ENCODE peak calls at places on chromosomes 3 and 15, in four cellular contexts. U is heart left ventricle, N is Caco-2, Q is IMR-90. D is an unnamed sample.

GRCh38 chr3:57852896-57853295 is 96.8 kb downstream of the SLMAP start:
- DNase-seq in U (no peak), N (no peak), Q (peak; percentile 55), D (peak; percentile 50)

GRCh38 chr3:150414273-150414672 is 6.2 kb downstream of the TSC22D2 start:
- DNase-seq in U (peak; percentile 38), N (no peak), Q (peak; percentile 58), D (peak; percentile 52)

GRCh38 chr3:171190668-171191067 is 164.1 kb upstream of the SLC2A2 start:
- DNase-seq in U (no peak), N (no peak), Q (peak; percentile 49), D (no peak)

GRCh38 chr3:67327582-67327981 is 326.8 kb downstream of the SUCLG2 start:
- DNase-seq in U (no peak), N (no peak), Q (no peak), D (no peak)

GRCh38 chr3:157438371-157438735 is 1.7 kb downstream of the PTX3 start:
- DNase-seq in U (no peak), N (no peak), Q (no peak), D (no peak)

GRCh38 chr3:31929826-31930502 is 51.1 kb downstream of the OSBPL10 start:
- DNase-seq in U (no peak), N (no peak), Q (no peak), D (no peak)

GRCh38 chr3:55160241-55160877 is 232.5 kb upstream of the LRTM1 start:
- DNase-seq in U (peak; percentile 28), N (no peak), Q (peak; percentile 100), D (peak; percentile 100)

GRCh38 chr3:13894812-13895154 is 14.9 kb upstream of the WNT7A start:
- DNase-seq in U (no peak), N (peak; percentile 36), Q (no peak), D (no peak)

GRCh38 chr3:45631486-45631885 is 36.9 kb downstream of the LIMD1 start:
- DNase-seq in U (no peak), N (no peak), Q (no peak), D (no peak)

GRCh38 chr3:56732109-56732508 is 49.0 kb upstream of the TASOR start:
- DNase-seq in U (no peak), N (no peak), Q (no peak), D (no peak)

GRCh38 chr3:149559989-149560388 is 85.5 kb downstream of the TM4SF4 start:
- DNase-seq in U (no peak), N (no peak), Q (no peak), D (peak; percentile 31)

GRCh38 chr3:113240841-113241240 is 29.5 kb downstream of the BOC start:
- DNase-seq in U (no peak), N (no peak), Q (no peak), D (no peak)

GRCh38 chr15:67924359-67924974 is 84.6 kb upstream of the RNU6-1 start:
- DNase-seq in U (no peak), N (no peak), Q (no peak), D (no peak)

GRCh38 chr3:23981955-23982354 is 36.9 kb downstream of the NR1D2 start:
- DNase-seq in U (no peak), N (no peak), Q (no peak), D (no peak)

GRCh38 chr3:74613060-74613459 is 1.4 kb downstream of the CNTN3 start:
- DNase-seq in U (no peak), N (no peak), Q (peak; percentile 31), D (peak; percentile 53)

GRCh38 chr15:43294091-43294706 is 27.5 kb upstream of the TGM5 start:
- DNase-seq in U (no peak), N (no peak), Q (no peak), D (no peak)

GRCh38 chr15:52180196-52180835 is 10.9 kb downstream of the GNB5 start:
- DNase-seq in U (no peak), N (no peak), Q (no peak), D (no peak)

GRCh38 chr15:38699633-38700230 is 135.1 kb upstream of the RASGRP1 start:
- DNase-seq in U (peak; percentile 24), N (peak; percentile 64), Q (peak; percentile 65), D (peak; percentile 67)

GRCh38 chr15:79929412-79929811 is 32.6 kb upstream of the MTHFS start:
- DNase-seq in U (no peak), N (no peak), Q (no peak), D (no peak)

GRCh38 chr3:61637088-61638051 is 76.0 kb downstream of the PTPRG start:
- DNase-seq in U (peak; percentile 22), N (peak; percentile 53), Q (peak; percentile 45), D (peak; percentile 12)

GRCh38 chr3:144229237-144229830 is 257.7 kb downstream of the DIPK2A start:
- DNase-seq in U (no peak), N (no peak), Q (no peak), D (no peak)

GRCh38 chr3:106089806-106090205 is 221.0 kb upstream of the CBLB start:
- DNase-seq in U (no peak), N (no peak), Q (no peak), D (no peak)

GRCh38 chr3:153925826-153926514 is 195.2 kb upstream of the ARHGEF26 start:
- DNase-seq in U (no peak), N (no peak), Q (no peak), D (peak; percentile 51)

DNA sequence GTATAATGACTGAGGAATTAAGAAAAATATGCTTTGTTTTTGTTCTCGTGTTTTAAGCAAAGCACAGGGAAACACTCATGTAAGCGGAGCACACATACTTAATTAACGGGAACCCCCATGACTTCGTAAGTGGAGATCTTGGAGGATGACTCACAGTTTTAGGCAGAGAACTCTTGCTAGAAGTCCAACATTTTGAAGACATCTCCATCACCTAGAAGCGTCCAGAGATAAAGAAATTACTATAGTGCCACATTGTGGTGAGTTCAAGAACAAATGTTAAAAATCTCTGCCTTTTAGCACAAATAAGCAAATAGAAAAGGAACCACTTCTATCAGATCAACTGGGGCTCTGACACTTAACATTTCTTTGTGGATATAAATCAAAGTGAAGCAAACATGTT is 194.1 kb upstream of the ARHGEF26 start:
- DNase-seq in U (no peak), N (no peak), Q (peak; percentile 60), D (peak; percentile 89)
- TF ChIP-seq CTCF in U (no peak), N (peak; percentile 8), Q (peak; percentile 31), D (peak; percentile 57)

DNA sequence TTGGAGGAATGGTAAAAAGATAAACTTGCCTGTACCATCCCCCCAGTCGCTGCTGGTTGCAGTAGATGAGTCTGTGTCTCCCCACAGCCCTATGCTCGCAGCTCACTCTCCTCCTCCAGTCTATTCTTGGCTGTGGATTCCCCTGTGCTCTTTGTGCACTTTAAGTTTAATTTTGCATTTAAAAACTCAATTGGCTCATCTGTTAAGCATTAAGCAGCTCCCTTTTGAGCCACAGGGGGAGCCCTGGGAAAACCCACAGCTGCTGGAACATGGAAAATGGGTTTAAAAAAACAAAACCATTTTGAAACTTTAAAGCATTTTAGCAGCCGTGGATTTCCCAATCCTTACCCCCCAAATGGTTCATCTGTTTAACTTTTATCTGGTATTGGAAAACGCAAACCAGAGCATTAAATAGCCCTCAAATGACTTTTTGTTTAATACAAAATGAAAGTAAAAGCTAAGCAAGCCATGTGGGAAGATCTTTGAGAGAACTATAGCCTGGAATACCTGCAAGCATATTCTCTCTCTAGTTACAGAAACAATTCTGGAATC is 536.9 kb downstream of the ZIC1 start:
- DNase-seq in U (peak; percentile 18), N (no peak), Q (peak; percentile 95), D (peak; percentile 89)
- TF ChIP-seq CTCF in U (peak; percentile 29), N (peak; percentile 34), Q (peak; percentile 86), D (peak; percentile 87)

DNA sequence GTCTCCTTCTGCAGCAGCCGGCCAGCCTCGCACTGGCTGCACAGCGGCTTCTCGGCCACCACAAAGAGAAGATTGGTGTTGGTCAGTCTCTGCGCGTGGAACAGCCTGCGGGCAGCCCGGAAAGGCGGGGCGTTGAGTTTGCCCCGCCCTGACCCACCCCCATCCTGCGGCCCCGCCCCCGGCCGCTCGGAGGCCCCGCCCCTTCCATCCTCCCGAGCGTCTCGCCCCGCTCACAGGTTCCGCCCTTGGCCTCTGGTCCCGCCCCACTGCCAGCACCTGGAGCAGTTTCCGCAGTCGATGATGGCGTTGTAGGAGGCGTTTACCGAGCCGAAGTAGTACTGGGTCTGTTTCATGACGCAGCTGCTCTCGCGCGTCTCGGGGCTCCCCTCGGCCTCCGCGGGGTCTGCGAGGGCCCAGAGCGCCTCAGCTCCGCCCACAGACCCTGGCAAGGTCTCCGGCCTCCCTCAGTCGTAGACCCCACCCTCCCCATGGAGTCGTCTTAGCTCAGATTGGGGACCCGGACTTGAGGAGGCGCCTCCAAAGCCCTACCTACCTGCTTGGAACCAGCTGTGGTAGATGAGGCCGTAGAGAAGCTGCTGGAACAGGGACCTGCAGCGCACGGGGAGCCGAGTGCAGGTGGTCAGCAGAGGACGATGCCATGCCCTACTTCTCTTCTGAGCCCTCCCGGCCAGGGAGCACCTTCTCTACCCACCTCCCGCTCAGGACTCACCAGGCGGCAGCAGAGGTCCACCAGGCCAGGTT is 5.9 kb upstream of the TMEM115 start:
- DNase-seq in U (peak; percentile 82), N (peak; percentile 93), Q (peak; percentile 49), D (peak; percentile 45)
- TF ChIP-seq CTCF in U (no peak), N (peak; percentile 17), Q (no peak), D (no peak)

DNA sequence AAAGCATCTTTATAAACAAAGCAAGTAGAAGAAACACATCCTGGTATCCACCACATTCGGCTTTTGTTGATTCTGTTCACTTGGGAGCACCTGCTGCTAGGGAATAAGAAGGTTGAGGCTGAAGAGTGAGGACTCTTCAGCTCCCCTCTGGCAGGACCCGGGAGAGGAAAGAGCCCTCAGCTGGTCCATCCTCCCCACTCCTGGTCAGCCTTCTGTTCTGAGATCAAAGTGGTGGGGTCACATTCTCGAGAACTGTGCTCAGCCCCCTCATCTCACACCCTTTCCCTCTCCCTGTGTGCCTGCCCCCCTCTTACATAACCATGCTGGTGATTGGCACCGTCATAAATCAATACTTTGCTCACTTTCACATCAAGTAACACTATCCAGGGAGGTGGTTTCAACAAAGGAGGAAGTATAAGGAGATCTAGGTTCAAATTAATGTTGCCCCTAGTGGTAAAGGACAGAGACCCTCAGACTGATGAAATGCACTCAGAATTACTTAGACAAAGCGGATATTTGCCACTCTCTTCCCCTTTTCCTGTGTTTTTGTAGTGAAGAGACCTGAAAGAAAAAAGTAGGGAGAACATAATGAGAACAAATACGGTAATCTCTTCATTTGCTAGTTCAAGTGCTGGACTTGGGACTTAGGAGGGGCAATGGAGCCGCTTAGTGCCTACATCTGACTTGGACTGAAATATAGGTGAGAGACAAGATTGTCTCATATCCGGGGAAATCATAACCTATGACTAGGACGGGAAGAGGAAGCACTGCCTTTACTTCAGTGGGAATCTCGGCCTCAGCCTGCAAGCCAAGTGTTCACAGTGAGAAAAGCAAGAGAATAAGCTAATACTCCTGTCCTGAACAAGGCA is at the start of gene NR1I2:
- DNase-seq in U (no peak), N (no peak), Q (no peak), D (no peak)
- TF ChIP-seq CTCF in U (no peak), N (no peak), Q (no peak), D (no peak)

DNA sequence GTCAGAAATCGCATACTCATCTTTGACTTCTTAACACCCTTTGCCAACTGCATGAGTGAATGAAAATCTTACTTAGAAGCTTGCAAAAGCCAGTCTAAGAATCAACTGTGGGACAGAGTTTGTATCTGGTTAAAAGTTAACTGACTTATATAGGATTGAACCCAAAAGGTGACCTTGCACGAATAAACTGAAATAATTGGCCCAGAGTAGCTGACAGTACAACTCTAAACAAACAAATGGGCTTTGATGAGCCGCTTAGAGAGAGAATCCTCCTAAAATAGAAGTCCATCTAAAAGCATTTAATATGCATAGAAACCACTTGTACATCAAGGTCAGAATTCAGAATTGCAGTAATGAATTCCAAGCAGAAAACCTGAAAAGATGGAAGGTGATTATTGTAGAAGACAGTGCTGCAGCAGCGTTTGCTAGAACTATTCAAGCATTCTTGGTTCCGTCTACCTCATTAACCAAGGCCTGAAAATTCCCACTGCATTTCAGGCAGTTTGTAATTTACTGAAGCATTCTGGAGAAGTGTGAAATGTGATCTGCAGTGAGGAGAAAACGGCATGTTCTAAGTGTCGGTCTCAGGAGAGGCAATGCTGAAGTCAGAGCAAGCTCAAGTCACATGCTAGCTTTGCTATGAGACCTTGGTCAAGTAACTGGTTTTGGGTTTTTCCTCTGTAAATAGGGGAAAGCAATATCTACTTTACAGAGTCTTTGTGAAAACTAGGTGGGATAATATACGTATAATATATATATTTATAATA is 103.7 kb downstream of the CADPS start:
- DNase-seq in U (no peak), N (no peak), Q (no peak), D (no peak)
- TF ChIP-seq CTCF in U (no peak), N (no peak), Q (no peak), D (no peak)

D was measured in AG10803.